ENCODE peak calls at places on chromosomes 4 and X, in six cellular contexts. One of them, this sample, is unnamed.

GRCh38 chrX:38968817-38969216 is 167.6 kb downstream of the MID1IP1 start:
- DNase-seq in HT-29: no peak
- DNase-seq in kidney tubule cell: no peak
- DNase-seq in upper lobe of right lung: no peak
- DNase-seq in amygdala: no peak
- DNase-seq in HFFc6: peak; percentile 0
- DNase-seq in this sample: no peak

GRCh38 chr4:41622816-41623215 is 84.9 kb downstream of the LIMCH1 start:
- DNase-seq in HT-29: no peak
- DNase-seq in kidney tubule cell: no peak
- DNase-seq in upper lobe of right lung: no peak
- DNase-seq in amygdala: peak; percentile 41
- DNase-seq in HFFc6: no peak
- DNase-seq in this sample: no peak

GRCh38 chrX:68429216-68429615 is 4.1 kb downstream of the OPHN1 start:
- DNase-seq in HT-29: no peak
- DNase-seq in kidney tubule cell: peak; percentile 76
- DNase-seq in upper lobe of right lung: no peak
- DNase-seq in amygdala: no peak
- DNase-seq in HFFc6: peak; percentile 72
- DNase-seq in this sample: no peak

GRCh38 chrX:65677954-65678469 is 10.6 kb downstream of the MSN start:
- DNase-seq in HT-29: peak; percentile 54
- DNase-seq in kidney tubule cell: peak; percentile 84
- DNase-seq in upper lobe of right lung: no peak
- DNase-seq in amygdala: no peak
- DNase-seq in HFFc6: peak; percentile 82
- DNase-seq in this sample: no peak

GRCh38 chr4:158805628-158806471 is 37.0 kb downstream of the FNIP2 start:
- DNase-seq in HT-29: peak; percentile 50
- DNase-seq in kidney tubule cell: peak; percentile 62
- DNase-seq in upper lobe of right lung: no peak
- DNase-seq in amygdala: no peak
- DNase-seq in HFFc6: peak; percentile 23
- DNase-seq in this sample: no peak

GRCh38 chr4:143184217-143184502 is 557 bp upstream of the USP38 start:
- DNase-seq in HT-29: no peak
- DNase-seq in kidney tubule cell: no peak
- DNase-seq in upper lobe of right lung: no peak
- DNase-seq in amygdala: no peak
- DNase-seq in HFFc6: no peak
- DNase-seq in this sample: no peak

GRCh38 chr4:37383579-37384229 is 139.2 kb downstream of the NWD2 start:
- DNase-seq in HT-29: peak; percentile 92
- DNase-seq in kidney tubule cell: peak; percentile 53
- DNase-seq in upper lobe of right lung: no peak
- DNase-seq in amygdala: no peak
- DNase-seq in HFFc6: peak; percentile 22
- DNase-seq in this sample: peak; percentile 30

GRCh38 chrX:118347131-118347530 is 1.2 kb downstream of the WDR44 start:
- DNase-seq in HT-29: peak; percentile 33
- DNase-seq in kidney tubule cell: peak; percentile 67
- DNase-seq in upper lobe of right lung: no peak
- DNase-seq in amygdala: no peak
- DNase-seq in HFFc6: peak; percentile 57
- DNase-seq in this sample: peak; percentile 2

GRCh38 chrX:16022580-16023170 is 100.7 kb upstream of the GRPR start:
- DNase-seq in HT-29: peak; percentile 8
- DNase-seq in kidney tubule cell: peak; percentile 86
- DNase-seq in upper lobe of right lung: no peak
- DNase-seq in amygdala: no peak
- DNase-seq in HFFc6: peak; percentile 6
- DNase-seq in this sample: no peak

GRCh38 chr4:26302390-26302897 is 18.4 kb upstream of the RBPJ start:
- DNase-seq in HT-29: no peak
- DNase-seq in kidney tubule cell: no peak
- DNase-seq in upper lobe of right lung: no peak
- DNase-seq in amygdala: no peak
- DNase-seq in HFFc6: no peak
- DNase-seq in this sample: no peak

GRCh38 chr4:51885371-51885770 is 42.4 kb downstream of the DCUN1D4 start:
- DNase-seq in HT-29: peak; percentile 33
- DNase-seq in kidney tubule cell: peak; percentile 34
- DNase-seq in upper lobe of right lung: no peak
- DNase-seq in amygdala: no peak
- DNase-seq in HFFc6: no peak
- DNase-seq in this sample: peak; percentile 44

GRCh38 chr4:57211131-57211530 is 100.9 kb upstream of the IGFBP7 start:
- DNase-seq in HT-29: peak; percentile 13
- DNase-seq in kidney tubule cell: no peak
- DNase-seq in upper lobe of right lung: no peak
- DNase-seq in amygdala: no peak
- DNase-seq in HFFc6: no peak
- DNase-seq in this sample: peak; percentile 4

GRCh38 chr4:27123050-27123768 is 262.6 kb downstream of the STIM2 start:
- DNase-seq in HT-29: peak; percentile 68
- DNase-seq in kidney tubule cell: peak; percentile 88
- DNase-seq in upper lobe of right lung: no peak
- DNase-seq in amygdala: no peak
- DNase-seq in HFFc6: no peak
- DNase-seq in this sample: no peak

GRCh38 chrX:153688900-153689590 is 1.3 kb downstream of the SLC6A8 start:
- DNase-seq in HT-29: peak; percentile 69
- DNase-seq in kidney tubule cell: peak; percentile 45
- DNase-seq in upper lobe of right lung: no peak
- DNase-seq in amygdala: peak; percentile 57
- DNase-seq in HFFc6: peak; percentile 2
- DNase-seq in this sample: no peak

This sample was measured in HepG2.